ENCODE peak calls at places on chromosomes 12 and 14, in nine cellular contexts. V is ovary, R is HFF-Myc, F is cardiac muscle cell, O is GM12865, J is GM12864, Y is stomach, X is right atrium auricular region, U is kidney. I is an unnamed sample.

GRCh38 chr12:754238-754816 is 1.9 kb downstream of the WNK1 start:
- DNase-seq in X (no peak), R (no peak), J (no peak), Y (no peak), O (peak), U (no peak), V (no peak), F (peak), I (no peak)

GRCh38 chr14:64673748-64674147 is 30.5 kb upstream of the PLEKHG3 start:
- DNase-seq in V (no peak), X (no peak), F (no peak), Y (no peak), R (no peak), U (no peak), J (no peak), O (peak), I (no peak)

GRCh38 chr14:23568021-23568599 is 519 bp upstream of the AP1G2 start:
- DNase-seq in J (no peak), O (no peak), R (no peak), Y (no peak), X (no peak), F (no peak), V (no peak), U (peak), I (no peak)

GRCh38 chr14:34997762-34998161 is 15.0 kb downstream of the SRP54 start:
- DNase-seq in O (no peak), R (no peak), J (no peak), X (no peak), U (no peak), V (no peak), F (peak), Y (no peak), I (no peak)

GRCh38 chr12:72272731-72273498 is 745 bp downstream of the TRHDE start:
- DNase-seq in F (peak), Y (no peak), R (no peak), O (no peak), X (no peak), V (peak), J (no peak), U (peak), I (no peak)

GRCh38 chr14:68787235-68787727 is 5.6 kb downstream of the ZFP36L1 start:
- DNase-seq in F (peak), J (no peak), X (peak), O (peak), R (no peak), Y (peak), V (no peak), U (no peak), I (no peak)

GRCh38 chr12:90100619-90101018 is 392.0 kb upstream of the ATP2B1 start:
- DNase-seq in Y (no peak), V (no peak), X (no peak), R (no peak), F (no peak), U (no peak), J (no peak), O (no peak), I (no peak)

GRCh38 chr12:70249903-70250302 is 6.7 kb downstream of the CNOT2 start:
- DNase-seq in U (no peak), X (no peak), V (no peak), O (no peak), F (no peak), R (no peak), Y (no peak), J (no peak), I (no peak)

GRCh38 chr12:59372971-59373370 is 222.9 kb upstream of the SLC16A7 start:
- DNase-seq in R (no peak), F (peak), O (peak), U (no peak), J (no peak), Y (no peak), V (no peak), X (no peak), I (no peak)

GRCh38 chr12:113271853-113272561 is 50.7 kb downstream of the TPCN1 start:
- DNase-seq in F (peak), Y (peak), R (peak), U (peak), O (no peak), X (peak), J (no peak), V (peak), I (peak)

GRCh38 chr12:70150230-70150629 is 93.0 kb upstream of the CNOT2 start:
- DNase-seq in R (no peak), J (no peak), F (no peak), Y (no peak), O (no peak), V (no peak), U (no peak), X (no peak), I (no peak)

GRCh38 chr12:93785262-93786010 is 108.3 kb downstream of the CRADD start:
- DNase-seq in X (peak), Y (no peak), O (no peak), F (peak), U (peak), J (no peak), R (peak), V (peak), I (peak)

GRCh38 chr12:15662303-15662980 is 126.7 kb downstream of the EPS8 start:
- DNase-seq in R (peak), F (peak), V (no peak), X (no peak), O (no peak), J (no peak), Y (no peak), U (no peak), I (peak)

GRCh38 chr12:131273291-131273845 is 319.7 kb downstream of the ADGRD1 start:
- DNase-seq in V (no peak), X (no peak), U (peak), R (no peak), Y (no peak), O (no peak), J (no peak), F (no peak), I (no peak)

GRCh38 chr12:131090254-131091210 is 136.8 kb downstream of the ADGRD1 start:
- DNase-seq in O (no peak), J (no peak), Y (no peak), F (no peak), X (no peak), V (peak), U (no peak), R (no peak), I (no peak)

GRCh38 chr14:100535287-100536131 is 51.7 kb downstream of the BEGAIN start:
- DNase-seq in X (peak), J (no peak), F (no peak), O (no peak), V (peak), R (no peak), U (peak), Y (no peak), I (no peak)

GRCh38 chr12:53201170-53201541 is 5.9 kb downstream of the ITGB7 start:
- DNase-seq in Y (no peak), R (no peak), U (no peak), J (no peak), X (no peak), V (no peak), O (no peak), F (peak), I (no peak)

GRCh38 chr14:37253905-37254304 is 56.2 kb downstream of the MIPOL1 start:
- DNase-seq in J (no peak), O (no peak), F (peak), Y (no peak), X (no peak), U (no peak), R (peak), V (peak), I (no peak)

GRCh38 chr12:96500686-96501085 is 11.3 kb downstream of the CFAP54 start:
- DNase-seq in J (no peak), Y (no peak), V (no peak), O (peak), U (no peak), R (no peak), X (no peak), F (peak), I (no peak)

GRCh38 chr14:48275301-48275700 is 599.9 kb upstream of the MDGA2 start:
- DNase-seq in O (no peak), X (no peak), F (no peak), R (no peak), J (no peak), Y (no peak), V (no peak), U (no peak), I (peak)

GRCh38 chr14:91153360-91153759 is 39.5 kb downstream of the DGLUCY start:
- DNase-seq in R (no peak), X (no peak), J (no peak), Y (no peak), V (no peak), O (no peak), U (no peak), F (no peak), I (no peak)

GRCh38 chr14:36097356-36097755 is 79.2 kb downstream of the PTCSC3 start:
- DNase-seq in V (no peak), J (no peak), U (no peak), R (no peak), F (no peak), X (no peak), O (no peak), Y (no peak), I (no peak)

GRCh38 chr12:31370645-31371620 is 45.0 kb upstream of the SINHCAF start:
- DNase-seq in R (no peak), F (peak), X (no peak), Y (no peak), V (no peak), U (no peak), J (no peak), O (no peak), I (no peak)

GRCh38 chr14:94356379-94357056 is 31.9 kb downstream of the SERPINA1 start:
- DNase-seq in R (no peak), F (no peak), V (no peak), X (peak), Y (peak), J (no peak), O (no peak), U (no peak), I (no peak)

GRCh38 chr12:48352157-48352775 is 1.5 kb upstream of the ZNF641 start:
- DNase-seq in V (no peak), X (no peak), F (no peak), Y (no peak), J (no peak), O (no peak), R (no peak), U (no peak), I (no peak)

GRCh38 chr14:32611752-32612151 is 282.7 kb downstream of the AKAP6 start:
- DNase-seq in F (peak), Y (no peak), U (no peak), J (no peak), O (no peak), V (no peak), R (no peak), X (no peak), I (no peak)

GRCh38 chr12:1972856-1973317 is 31.4 kb downstream of the DCP1B start:
- DNase-seq in R (no peak), Y (no peak), J (no peak), V (no peak), O (no peak), X (peak), F (peak), U (no peak), I (no peak)

GRCh38 chr12:78171082-78171481 is 340.4 kb downstream of the NAV3 start:
- DNase-seq in F (no peak), R (no peak), U (no peak), J (no peak), V (no peak), X (no peak), Y (no peak), O (no peak), I (peak)

GRCh38 chr12:11497438-11497837 is 102.1 kb upstream of the PRB2 start:
- DNase-seq in R (no peak), F (no peak), X (no peak), O (no peak), J (no peak), V (no peak), Y (no peak), U (no peak), I (no peak)

GRCh38 chr14:79856357-79856756 is 354.9 kb downstream of the DIO2 start:
- DNase-seq in Y (no peak), U (no peak), O (no peak), R (no peak), X (no peak), J (no peak), V (no peak), F (peak), I (no peak)

GRCh38 chr14:79862045-79862444 is 349.3 kb downstream of the DIO2 start:
- DNase-seq in Y (no peak), F (no peak), O (no peak), X (no peak), U (no peak), R (no peak), J (no peak), V (no peak), I (no peak)

GRCh38 chr14:79855789-79856188 is 355.5 kb downstream of the DIO2 start:
- DNase-seq in F (peak), R (no peak), V (no peak), Y (no peak), X (no peak), O (no peak), U (no peak), J (no peak), I (no peak)

DNA sequence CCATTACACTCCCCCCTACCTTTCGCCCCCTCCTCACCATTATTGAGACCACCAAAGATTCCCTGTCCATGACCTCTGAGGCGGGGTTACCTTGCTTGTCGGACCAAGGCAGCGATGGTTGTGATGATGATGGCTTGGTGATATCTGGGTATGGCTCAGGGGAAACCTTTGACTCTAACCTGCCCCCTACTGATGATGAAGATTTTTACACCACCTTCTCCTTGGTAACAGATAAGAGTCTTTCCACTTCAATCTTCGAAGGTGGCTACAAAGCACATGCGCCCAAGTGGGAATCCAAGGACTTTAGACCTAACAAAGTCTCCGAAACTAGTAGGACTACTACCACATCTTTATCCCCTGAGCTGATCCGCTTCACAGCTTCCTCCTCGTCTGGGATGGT is 350.2 kb downstream of the DIO2 start:
- DNase-seq in O (no peak), X (no peak), R (no peak), J (no peak), U (no peak), V (no peak), Y (no peak), F (no peak), I (no peak)
- TF ChIP-seq CTCF in O (no peak), X (no peak), R (no peak), J (no peak), U (no peak), V (no peak), Y (no peak), F (no peak), I (no peak)

GRCh38 chr12:6946920-6947374 is 3.1 kb downstream of the C12orf57 start:
- DNase-seq in J (no peak), R (no peak), O (no peak), Y (no peak), U (no peak), X (no peak), F (no peak), V (no peak), I (no peak)

GRCh38 chr12:6944381-6945186 is 762 bp downstream of the C12orf57 start:
- DNase-seq in R (no peak), V (peak), J (peak), Y (peak), O (peak), X (peak), F (peak), U (peak), I (no peak)

GRCh38 chr12:6943719-6944380 is at the start of the genes C12orf57 and RNU7-1:
- DNase-seq in U (peak), J (peak), Y (peak), O (peak), R (peak), F (peak), V (peak), X (peak), I (peak)

GRCh38 chr12:6946033-6946919 is 2.5 kb downstream of the C12orf57 start:
- DNase-seq in X (no peak), Y (peak), F (peak), O (peak), U (peak), R (no peak), V (peak), J (no peak), I (no peak)

GRCh38 chr12:6945613-6946012 is 1.8 kb downstream of the C12orf57 start:
- DNase-seq in J (no peak), O (no peak), X (no peak), F (no peak), U (peak), R (no peak), V (no peak), Y (no peak), I (no peak)
- H3K4me3 ChIP-seq in J (peak), O (peak), X (no peak), F (no peak), U (peak), R (peak), V (no peak), Y (peak), I (no peak)

GRCh38 chr14:53002576-53002975 is 51.7 kb upstream of the FERMT2 start:
- DNase-seq in V (no peak), F (no peak), R (no peak), U (no peak), J (no peak), Y (no peak), X (no peak), O (no peak), I (no peak)

GRCh38 chr14:52996493-52996892 is 45.6 kb upstream of the FERMT2 start:
- DNase-seq in Y (no peak), U (no peak), R (no peak), V (no peak), J (no peak), F (no peak), X (no peak), O (no peak), I (no peak)

GRCh38 chr14:53001787-53002378 is 51.0 kb upstream of the FERMT2 start:
- DNase-seq in Y (no peak), R (no peak), O (no peak), U (no peak), F (no peak), J (no peak), V (no peak), X (no peak), I (no peak)

GRCh38 chr14:52995998-52996397 is 45.1 kb upstream of the FERMT2 start:
- DNase-seq in J (no peak), O (no peak), X (no peak), F (no peak), V (no peak), R (no peak), U (no peak), Y (no peak), I (no peak)

DNA sequence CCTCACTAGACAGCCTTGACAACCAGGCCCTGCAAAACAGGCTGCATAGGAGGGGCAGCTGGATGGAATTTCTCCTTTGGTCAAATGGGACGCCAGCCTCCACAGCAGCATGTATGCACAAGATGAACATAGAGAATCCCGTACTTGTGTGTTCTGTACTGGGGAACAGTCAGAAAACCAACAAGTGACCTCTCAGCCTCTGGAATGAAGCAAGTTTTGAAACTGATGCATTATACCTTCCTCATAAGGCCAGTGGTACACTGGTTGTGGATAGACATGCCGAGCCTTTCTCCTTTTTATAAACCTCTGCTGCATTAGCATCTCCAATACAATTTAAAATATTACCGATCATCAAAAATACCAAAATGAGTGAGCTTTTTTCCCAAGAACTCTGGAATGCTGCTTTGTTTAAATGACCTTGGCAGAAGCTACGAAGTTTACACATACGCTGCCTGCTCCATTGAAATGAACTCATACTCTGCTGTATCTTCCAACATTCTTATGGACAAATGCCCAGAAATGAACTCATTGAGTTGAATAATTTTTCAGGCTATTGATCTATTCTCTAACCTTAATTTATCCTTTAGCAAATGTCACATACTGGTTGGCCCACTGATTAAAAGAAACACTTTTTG is 47.6 kb upstream of the FERMT2 start:
- DNase-seq in O (no peak), F (peak), R (no peak), X (no peak), V (no peak), U (no peak), Y (no peak), J (no peak), I (no peak)
- TF ChIP-seq CTCF in O (no peak), F (no peak), R (no peak), X (no peak), V (no peak), U (no peak), Y (no peak), J (no peak), I (no peak)

DNA sequence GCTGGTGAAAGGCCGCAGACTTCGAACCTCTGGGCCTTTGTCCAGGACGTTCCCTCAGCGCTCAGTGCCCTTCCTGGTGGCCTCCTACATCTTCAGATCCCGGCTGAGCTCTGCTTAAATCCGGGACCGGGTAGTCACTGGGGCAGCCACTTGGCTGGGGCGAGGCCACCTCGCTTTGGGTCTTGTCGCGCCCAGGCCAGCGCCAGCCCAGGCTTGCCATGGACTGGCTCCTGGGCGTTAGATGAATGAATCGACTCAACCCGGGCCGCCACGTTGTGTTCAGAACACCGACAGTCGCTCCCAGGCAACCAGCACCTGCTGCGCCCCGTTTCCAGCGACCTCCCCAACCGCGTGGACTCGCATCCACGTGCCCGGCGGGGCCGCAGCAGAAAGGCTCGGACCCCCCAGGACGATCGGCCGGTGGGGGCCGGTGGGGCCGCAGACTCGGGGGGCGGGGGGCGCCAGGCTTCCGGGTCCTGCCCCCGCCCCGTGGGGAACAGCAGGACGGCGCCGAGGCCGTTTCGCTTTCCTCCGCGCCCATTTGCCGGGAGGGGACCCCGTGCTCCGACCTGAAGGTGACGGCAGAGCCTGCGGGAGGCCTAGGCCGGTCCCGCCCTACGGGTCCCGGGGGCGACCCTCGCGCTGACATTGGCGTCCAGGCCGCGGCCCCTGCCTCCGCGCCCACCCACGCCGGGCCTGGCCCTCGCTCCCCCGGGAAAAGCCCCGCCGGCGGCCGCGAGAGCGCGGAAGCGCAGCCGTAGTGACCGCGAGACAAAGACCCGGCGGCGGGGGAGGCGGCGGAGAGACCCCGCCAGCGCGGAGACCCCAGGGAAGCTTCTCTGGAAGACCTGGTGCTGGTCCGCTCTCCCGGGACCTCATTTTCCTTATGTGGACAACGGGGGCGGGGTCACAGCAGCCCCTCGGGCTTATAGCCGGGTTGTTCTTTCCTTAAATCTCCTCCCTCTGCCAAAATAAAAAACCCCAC is 37.3 kb upstream of the RCOR1 start:
- DNase-seq in X (no peak), O (peak), J (no peak), F (peak), R (no peak), V (no peak), U (peak), Y (peak), I (no peak)
- H3K4me3 ChIP-seq in X (peak), O (peak), J (peak), F (peak), R (peak), V (peak), U (peak), Y (peak), I (peak)

DNA sequence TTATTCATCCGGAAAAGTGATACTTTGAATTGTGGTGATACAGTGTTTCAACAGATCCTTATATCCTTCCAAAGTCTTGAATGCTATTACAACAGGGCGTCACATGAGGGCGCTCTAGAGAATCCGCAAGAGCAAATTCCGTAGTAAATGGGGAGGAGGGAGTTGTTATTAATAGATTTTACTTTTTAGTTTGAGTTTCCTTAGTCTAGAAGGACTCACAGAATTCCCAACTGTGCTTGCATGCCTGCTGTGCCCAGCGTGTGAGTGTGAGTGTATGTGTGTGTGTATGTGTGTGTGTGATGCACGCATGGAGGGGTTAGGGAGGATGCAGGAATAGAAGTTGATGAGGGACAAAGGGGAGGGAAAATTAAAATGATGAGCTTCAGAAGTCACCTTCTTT is 375.3 kb downstream of the C12orf75 start:
- DNase-seq in J (no peak), R (peak), V (peak), F (peak), Y (peak), X (peak), O (peak), U (no peak), I (no peak)
- TF ChIP-seq CTCF in J (peak), R (peak), V (peak), F (peak), Y (peak), X (peak), O (peak), U (peak), I (peak)

I was measured in retinal pigment epithelial cell.